ENCODE peak calls at places on chromosome 10, in six cellular contexts. N is choroid plexus epithelial cell, H is uterus, G is suprapubic skin, L is WTC11, X is A549. B is an unnamed sample.

GRCh38 chr10:114544045-114544659 is 113.9 kb downstream of the ABLIM1 start:
- DNase-seq in N (no peak), H (no peak), G (no peak), L (no peak), X (no peak), B (no peak)

GRCh38 chr10:15898046-15898445 is 37.7 kb upstream of the MINDY3 start:
- DNase-seq in N (peak), H (no peak), G (no peak), L (no peak), X (peak), B (peak)

GRCh38 chr10:24701447-24701846 is 22.2 kb downstream of the ARHGAP21 start:
- DNase-seq in N (peak), H (no peak), G (no peak), L (no peak), X (no peak), B (no peak)

GRCh38 chr10:58590152-58590551 is 77.5 kb downstream of the BICC1 start:
- DNase-seq in N (peak), H (peak), G (no peak), L (no peak), X (peak), B (peak)

GRCh38 chr10:69816536-69816935 is 14.8 kb downstream of the COL13A1 start:
- DNase-seq in N (no peak), H (no peak), G (no peak), L (no peak), X (no peak), B (no peak)

GRCh38 chr10:5583525-5584175 is 58.9 kb downstream of the CALML3 start:
- DNase-seq in N (peak), H (no peak), G (no peak), L (peak), X (no peak), B (no peak)

GRCh38 chr10:101467286-101467770 is 113.4 kb downstream of the BTRC start:
- DNase-seq in N (peak), H (no peak), G (no peak), L (no peak), X (peak), B (peak)

GRCh38 chr10:77620731-77621130 is 16.9 kb downstream of the KCNMA1 start:
- DNase-seq in N (no peak), H (no peak), G (no peak), L (no peak), X (no peak), B (no peak)

GRCh38 chr10:132836832-132837540 is 51.0 kb upstream of the NKX6-2 start:
- DNase-seq in N (peak), H (peak), G (peak), L (peak), X (peak), B (no peak)

GRCh38 chr10:4656576-4657194 is 169.3 kb upstream of the AKR1E2 start:
- DNase-seq in N (peak), H (peak), G (no peak), L (peak), X (peak), B (peak)

GRCh38 chr10:30747633-30748032 is 118.1 kb upstream of the LYZL2 start:
- DNase-seq in N (peak), H (no peak), G (no peak), L (no peak), X (no peak), B (peak)

GRCh38 chr10:69639291-69640195 is 9.5 kb downstream of the FAM241B start:
- DNase-seq in N (peak), H (peak), G (peak), L (peak), X (peak), B (peak)

GRCh38 chr10:103416436-103417147 is 20.2 kb downstream of the PDCD11 start:
- DNase-seq in N (peak), H (peak), G (no peak), L (peak), X (peak), B (peak)

GRCh38 chr10:110704070-110704469 is 59.9 kb downstream of the RBM20 start:
- DNase-seq in N (no peak), H (no peak), G (no peak), L (no peak), X (no peak), B (no peak)

GRCh38 chr10:110698782-110699201 is 54.7 kb downstream of the RBM20 start:
- DNase-seq in N (peak), H (no peak), G (no peak), L (no peak), X (no peak), B (no peak)

GRCh38 chr10:110700947-110701617 is 56.9 kb downstream of the RBM20 start:
- DNase-seq in N (no peak), H (no peak), G (no peak), L (no peak), X (no peak), B (no peak)

GRCh38 chr10:110699859-110700468 is 55.8 kb downstream of the RBM20 start:
- DNase-seq in N (no peak), H (no peak), G (no peak), L (no peak), X (no peak), B (no peak)

GRCh38 chr10:110701618-110701971 is 57.5 kb downstream of the RBM20 start:
- DNase-seq in N (no peak), H (no peak), G (no peak), L (no peak), X (no peak), B (no peak)
- TF ChIP-seq CTCF in N (no peak), H (no peak), G (no peak), L (no peak), X (no peak), B (no peak)

GRCh38 chr10:62225362-62225761 is 43.3 kb downstream of the RTKN2 start:
- DNase-seq in N (no peak), H (no peak), G (no peak), L (no peak), X (no peak), B (no peak)

GRCh38 chr10:62230344-62231138 is 38.1 kb downstream of the RTKN2 start:
- DNase-seq in N (peak), H (no peak), G (no peak), L (no peak), X (no peak), B (peak)

DNA sequence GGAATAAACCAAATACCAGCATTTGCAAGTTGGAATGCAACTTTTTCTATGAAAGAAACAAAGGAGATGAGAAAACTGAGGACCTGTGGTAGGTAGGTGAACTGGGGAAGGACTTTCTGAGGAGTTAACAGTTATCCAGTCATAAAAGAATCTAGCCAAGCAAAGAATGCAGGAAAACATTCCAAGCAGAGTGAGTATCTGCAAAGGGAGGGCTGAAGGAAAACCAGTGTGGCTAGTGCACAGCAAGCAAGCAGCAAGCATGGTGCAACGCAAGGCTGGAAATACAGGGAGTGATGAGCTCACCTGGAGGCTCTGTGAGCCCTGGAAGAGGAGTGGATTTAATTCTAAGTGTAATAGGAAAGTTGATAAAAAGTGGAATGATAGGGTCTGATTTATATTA is 44.0 kb downstream of the RTKN2 start:
- DNase-seq in N (peak), H (no peak), G (no peak), L (no peak), X (peak), B (peak)
- TF ChIP-seq CTCF in N (no peak), H (no peak), G (no peak), L (no peak), X (no peak), B (no peak)

DNA sequence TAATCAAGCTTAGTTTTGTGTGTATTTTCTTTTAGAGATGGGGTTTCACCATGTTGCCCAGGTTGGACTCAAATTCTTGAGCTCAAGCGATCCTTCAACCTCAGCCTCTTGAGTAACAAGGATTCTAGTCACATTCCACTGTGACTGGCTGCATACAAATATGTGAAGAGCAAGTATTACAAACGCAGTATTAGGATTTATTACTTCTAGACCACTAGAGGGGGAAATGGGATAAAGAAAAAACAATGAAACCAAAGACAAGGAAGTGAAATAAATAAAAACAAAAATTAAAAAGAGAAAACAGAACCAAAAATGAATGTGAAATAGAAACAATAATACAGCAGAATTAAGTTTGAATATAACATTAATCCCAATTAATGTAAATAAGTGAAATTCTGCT is 308.7 kb downstream of the ANKRD30A start:
- DNase-seq in N (peak), H (no peak), G (no peak), L (no peak), X (peak), B (peak)
- TF ChIP-seq CTCF in N (no peak), H (no peak), G (no peak), L (no peak), X (peak), B (peak)

GRCh38 chr10:10055656-10056445 is 961.8 kb upstream of the CELF2 start:
- DNase-seq in N (peak), H (no peak), G (no peak), L (no peak), X (no peak), B (no peak)

GRCh38 chr10:10053051-10053450 is 964.6 kb upstream of the CELF2 start:
- DNase-seq in N (no peak), H (no peak), G (no peak), L (no peak), X (no peak), B (no peak)

GRCh38 chr10:10056958-10057357 is 960.7 kb upstream of the CELF2 start:
- DNase-seq in N (peak), H (no peak), G (no peak), L (no peak), X (no peak), B (no peak)
- TF ChIP-seq CTCF in N (peak), H (no peak), G (no peak), L (no peak), X (no peak), B (no peak)

DNA sequence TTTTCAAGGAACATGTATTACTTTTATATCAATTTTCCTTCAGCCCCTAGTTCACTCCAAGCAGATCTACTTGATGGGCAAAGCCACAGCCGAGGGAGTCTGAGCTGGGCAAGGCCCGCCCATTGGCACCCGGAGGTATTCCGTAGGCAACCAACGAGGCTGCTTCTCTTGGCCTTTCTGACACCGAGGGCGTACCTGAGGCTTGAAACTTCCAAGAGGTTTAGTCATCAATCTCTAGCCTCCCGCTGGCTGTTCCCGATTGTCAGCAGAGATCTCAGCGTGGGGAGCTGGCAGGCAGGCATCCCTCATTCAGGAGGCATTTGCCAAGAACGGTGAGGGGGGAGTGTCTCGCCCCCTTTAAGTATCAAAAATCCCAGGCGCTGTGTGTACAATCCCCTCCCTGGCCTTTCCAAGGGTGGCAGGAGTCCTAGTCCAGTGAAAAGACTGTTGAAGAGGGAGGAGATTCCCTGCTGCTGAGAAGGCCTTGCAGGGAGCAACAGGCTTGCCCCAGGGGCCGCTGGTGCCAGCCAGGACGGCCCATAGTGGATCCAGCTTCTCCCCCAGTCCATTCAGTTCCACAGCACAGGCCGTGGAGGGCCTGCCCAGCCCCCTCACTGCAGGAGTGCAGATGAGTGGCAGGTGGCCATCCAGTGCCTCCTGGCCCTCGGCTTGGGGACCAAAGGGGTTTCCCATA is 39.8 kb downstream of the OAT start:
- DNase-seq in N (no peak), H (no peak), G (peak), L (no peak), X (no peak), B (no peak)
- TF ChIP-seq CTCF in N (no peak), H (no peak), G (no peak), L (no peak), X (no peak), B (no peak)

DNA sequence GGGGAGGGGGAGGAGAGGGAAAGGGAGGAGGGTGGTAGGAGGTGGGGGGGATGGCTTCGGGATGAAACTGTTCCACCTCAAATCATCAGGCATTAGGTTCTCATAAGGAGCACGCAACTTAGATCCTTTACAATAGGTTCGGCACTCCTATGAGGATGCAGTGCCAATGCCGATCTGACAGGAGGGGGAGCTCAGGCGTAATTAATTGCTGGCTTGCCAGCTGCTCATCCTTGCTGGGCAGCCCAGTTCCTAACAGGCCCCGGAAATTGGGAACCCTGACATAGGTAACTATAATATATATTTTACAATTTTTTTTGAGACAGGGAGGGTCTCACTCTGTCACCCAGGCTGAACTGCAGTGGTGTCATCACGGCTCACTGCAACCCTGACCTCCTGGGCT is 118.8 kb upstream of the SFMBT2 start:
- DNase-seq in N (no peak), H (no peak), G (no peak), L (peak), X (peak), B (no peak)
- TF ChIP-seq CTCF in N (peak), H (no peak), G (no peak), L (no peak), X (peak), B (no peak)

B was measured in HFFc6.